ENCODE peak calls at places on chromosomes 4 and X, in seven cellular contexts. One of them, this sample, is unnamed.

GRCh38 chrX:19698125-19698524 is 182.8 kb upstream of the MAP3K15 start:
- DNase-seq in upper lobe of right lung: no peak
- DNase-seq in CD4-positive, alpha-beta T cell: no peak
- DNase-seq in keratinocyte: no peak
- DNase-seq in H9: no peak
- DNase-seq in neural progenitor cell: no peak
- DNase-seq in HCT116: no peak
- DNase-seq in this sample: no peak

GRCh38 chr4:10173754-10174749 is 57.5 kb upstream of the WDR1 start:
- DNase-seq in H9: no peak
- DNase-seq in keratinocyte: no peak
- DNase-seq in upper lobe of right lung: peak; percentile 73
- DNase-seq in CD4-positive, alpha-beta T cell: no peak
- DNase-seq in neural progenitor cell: no peak
- DNase-seq in HCT116: no peak
- DNase-seq in this sample: no peak

GRCh38 chrX:41518841-41519220 is 71.7 kb downstream of the NYX start:
- DNase-seq in CD4-positive, alpha-beta T cell: no peak
- DNase-seq in keratinocyte: no peak
- DNase-seq in H9: no peak
- DNase-seq in HCT116: no peak
- DNase-seq in upper lobe of right lung: no peak
- DNase-seq in neural progenitor cell: no peak
- DNase-seq in this sample: no peak

GRCh38 chr4:76546282-76547166 is 111.5 kb downstream of the SHROOM3 start:
- DNase-seq in upper lobe of right lung: no peak
- DNase-seq in neural progenitor cell: no peak
- DNase-seq in keratinocyte: no peak
- DNase-seq in CD4-positive, alpha-beta T cell: no peak
- DNase-seq in H9: no peak
- DNase-seq in HCT116: no peak
- DNase-seq in this sample: no peak

GRCh38 chr4:103994059-103994458 is 274.3 kb upstream of the TACR3 start:
- DNase-seq in upper lobe of right lung: no peak
- DNase-seq in neural progenitor cell: peak; percentile 22
- DNase-seq in keratinocyte: no peak
- DNase-seq in CD4-positive, alpha-beta T cell: no peak
- DNase-seq in HCT116: peak; percentile 55
- DNase-seq in H9: no peak
- DNase-seq in this sample: no peak

GRCh38 chr4:11729548-11729947 is 300.9 kb upstream of the HS3ST1 start:
- DNase-seq in keratinocyte: no peak
- DNase-seq in upper lobe of right lung: no peak
- DNase-seq in HCT116: no peak
- DNase-seq in H9: no peak
- DNase-seq in neural progenitor cell: no peak
- DNase-seq in CD4-positive, alpha-beta T cell: no peak
- DNase-seq in this sample: no peak

GRCh38 chr4:147122697-147123472 is 177.2 kb upstream of the TTC29 start:
- DNase-seq in upper lobe of right lung: no peak
- DNase-seq in H9: no peak
- DNase-seq in HCT116: no peak
- DNase-seq in keratinocyte: no peak
- DNase-seq in neural progenitor cell: no peak
- DNase-seq in CD4-positive, alpha-beta T cell: no peak
- DNase-seq in this sample: no peak

GRCh38 chrX:154059231-154059630 is 38.3 kb downstream of the MECP2 start:
- DNase-seq in upper lobe of right lung: no peak
- DNase-seq in CD4-positive, alpha-beta T cell: no peak
- DNase-seq in HCT116: no peak
- DNase-seq in keratinocyte: no peak
- DNase-seq in H9: no peak
- DNase-seq in neural progenitor cell: no peak
- DNase-seq in this sample: no peak

GRCh38 chr4:90215286-90215685 is 88.1 kb downstream of the CCSER1 start:
- DNase-seq in H9: no peak
- DNase-seq in CD4-positive, alpha-beta T cell: no peak
- DNase-seq in neural progenitor cell: no peak
- DNase-seq in upper lobe of right lung: no peak
- DNase-seq in HCT116: no peak
- DNase-seq in keratinocyte: no peak
- DNase-seq in this sample: no peak

GRCh38 chrX:18582910-18583493 is 88.9 kb downstream of the RS1 start:
- DNase-seq in upper lobe of right lung: no peak
- DNase-seq in neural progenitor cell: no peak
- DNase-seq in keratinocyte: no peak
- DNase-seq in H9: no peak
- DNase-seq in CD4-positive, alpha-beta T cell: no peak
- DNase-seq in HCT116: no peak
- DNase-seq in this sample: no peak

GRCh38 chr4:152089564-152089963 is 328.8 kb upstream of the GATB start:
- DNase-seq in keratinocyte: no peak
- DNase-seq in neural progenitor cell: no peak
- DNase-seq in HCT116: no peak
- DNase-seq in H9: no peak
- DNase-seq in upper lobe of right lung: no peak
- DNase-seq in CD4-positive, alpha-beta T cell: no peak
- DNase-seq in this sample: no peak

GRCh38 chr4:183249854-183250253 is 70.2 kb downstream of the CLDN22 start:
- DNase-seq in HCT116: no peak
- DNase-seq in H9: no peak
- DNase-seq in CD4-positive, alpha-beta T cell: no peak
- DNase-seq in neural progenitor cell: peak; percentile 52
- DNase-seq in keratinocyte: no peak
- DNase-seq in upper lobe of right lung: no peak
- DNase-seq in this sample: no peak

GRCh38 chrX:123731258-123731986 is 1.4 kb downstream of the THOC2 start:
- DNase-seq in neural progenitor cell: peak; percentile 37
- DNase-seq in H9: no peak
- DNase-seq in keratinocyte: no peak
- DNase-seq in CD4-positive, alpha-beta T cell: no peak
- DNase-seq in HCT116: no peak
- DNase-seq in upper lobe of right lung: peak; percentile 66
- DNase-seq in this sample: no peak

GRCh38 chr4:39698424-39699009 is 581 bp downstream of the UBE2K start:
- DNase-seq in H9: peak; percentile 61
- DNase-seq in keratinocyte: no peak
- DNase-seq in neural progenitor cell: peak; percentile 77
- DNase-seq in upper lobe of right lung: peak; percentile 76
- DNase-seq in HCT116: no peak
- DNase-seq in CD4-positive, alpha-beta T cell: peak; percentile 32
- DNase-seq in this sample: peak; percentile 80

GRCh38 chr4:33825685-33826084 is 2418.6 kb downstream of the ARAP2 start:
- DNase-seq in keratinocyte: no peak
- DNase-seq in neural progenitor cell: no peak
- DNase-seq in CD4-positive, alpha-beta T cell: no peak
- DNase-seq in HCT116: no peak
- DNase-seq in H9: no peak
- DNase-seq in upper lobe of right lung: no peak
- DNase-seq in this sample: no peak

GRCh38 chrX:25275159-25275558 is 259.4 kb upstream of the ARX start:
- DNase-seq in neural progenitor cell: no peak
- DNase-seq in H9: no peak
- DNase-seq in keratinocyte: no peak
- DNase-seq in HCT116: no peak
- DNase-seq in upper lobe of right lung: no peak
- DNase-seq in CD4-positive, alpha-beta T cell: no peak
- DNase-seq in this sample: no peak

GRCh38 chr4:70544279-70544870 is 26.0 kb downstream of the AMTN start:
- DNase-seq in HCT116: peak; percentile 31
- DNase-seq in CD4-positive, alpha-beta T cell: no peak
- DNase-seq in neural progenitor cell: peak; percentile 52
- DNase-seq in upper lobe of right lung: no peak
- DNase-seq in H9: no peak
- DNase-seq in keratinocyte: no peak
- DNase-seq in this sample: no peak

GRCh38 chrX:118353081-118353850 is 7.4 kb downstream of the WDR44 start:
- DNase-seq in HCT116: no peak
- DNase-seq in keratinocyte: no peak
- DNase-seq in neural progenitor cell: no peak
- DNase-seq in H9: no peak
- DNase-seq in CD4-positive, alpha-beta T cell: no peak
- DNase-seq in upper lobe of right lung: no peak
- DNase-seq in this sample: no peak

GRCh38 chr4:86306816-86307215 is 53.0 kb downstream of the MAPK10 start:
- DNase-seq in neural progenitor cell: no peak
- DNase-seq in CD4-positive, alpha-beta T cell: no peak
- DNase-seq in upper lobe of right lung: no peak
- DNase-seq in HCT116: no peak
- DNase-seq in H9: no peak
- DNase-seq in keratinocyte: no peak
- DNase-seq in this sample: no peak

GRCh38 chr4:762211-763190 is 56.9 kb downstream of the PCGF3 start:
- DNase-seq in CD4-positive, alpha-beta T cell: no peak
- DNase-seq in upper lobe of right lung: no peak
- DNase-seq in H9: no peak
- DNase-seq in HCT116: no peak
- DNase-seq in keratinocyte: no peak
- DNase-seq in neural progenitor cell: no peak
- DNase-seq in this sample: no peak

GRCh38 chr4:149901128-149901527 is 85.5 kb upstream of the IQCM start:
- DNase-seq in keratinocyte: no peak
- DNase-seq in HCT116: no peak
- DNase-seq in neural progenitor cell: no peak
- DNase-seq in H9: no peak
- DNase-seq in upper lobe of right lung: no peak
- DNase-seq in CD4-positive, alpha-beta T cell: no peak
- DNase-seq in this sample: no peak

GRCh38 chr4:149896428-149896827 is 80.8 kb upstream of the IQCM start:
- DNase-seq in H9: no peak
- DNase-seq in keratinocyte: no peak
- DNase-seq in neural progenitor cell: peak; percentile 56
- DNase-seq in CD4-positive, alpha-beta T cell: no peak
- DNase-seq in upper lobe of right lung: no peak
- DNase-seq in HCT116: peak; percentile 13
- DNase-seq in this sample: no peak

DNA sequence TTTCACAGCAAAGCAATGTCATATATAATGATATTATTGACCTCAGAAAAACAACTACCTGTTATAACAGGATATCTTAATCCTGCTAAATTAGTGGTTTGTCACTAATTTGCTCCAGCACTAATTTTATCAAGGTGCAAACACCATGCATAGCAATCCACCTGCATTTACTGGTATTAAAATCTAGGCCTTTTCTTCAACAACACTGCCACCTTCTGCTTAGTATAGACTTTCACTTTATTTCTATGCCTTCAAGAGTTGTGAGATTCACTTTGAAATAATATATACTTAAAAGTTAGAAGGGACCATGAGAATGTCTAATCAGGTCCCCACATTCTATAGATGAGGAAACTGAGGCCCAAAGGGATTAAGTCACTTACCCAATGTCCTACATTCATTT is 82.1 kb upstream of the IQCM start:
- DNase-seq in upper lobe of right lung: no peak
- DNase-seq in HCT116: peak; percentile 22
- DNase-seq in keratinocyte: no peak
- DNase-seq in H9: no peak
- DNase-seq in neural progenitor cell: peak; percentile 16
- DNase-seq in CD4-positive, alpha-beta T cell: no peak
- DNase-seq in this sample: no peak
- TF ChIP-seq CTCF in upper lobe of right lung: peak; percentile 22
- TF ChIP-seq CTCF in HCT116: peak; percentile 58
- TF ChIP-seq CTCF in keratinocyte: peak; percentile 29
- TF ChIP-seq CTCF in H9: peak; percentile 71
- TF ChIP-seq CTCF in neural progenitor cell: peak; percentile 62
- TF ChIP-seq CTCF in CD4-positive, alpha-beta T cell: no peak
- TF ChIP-seq CTCF in this sample: no peak

GRCh38 chr4:115437739-115438138 is 324.3 kb upstream of the NDST4 start:
- DNase-seq in HCT116: no peak
- DNase-seq in neural progenitor cell: no peak
- DNase-seq in H9: no peak
- DNase-seq in CD4-positive, alpha-beta T cell: no peak
- DNase-seq in keratinocyte: no peak
- DNase-seq in upper lobe of right lung: no peak
- DNase-seq in this sample: no peak

GRCh38 chr4:115433501-115433900 is 320.1 kb upstream of the NDST4 start:
- DNase-seq in HCT116: no peak
- DNase-seq in neural progenitor cell: no peak
- DNase-seq in CD4-positive, alpha-beta T cell: no peak
- DNase-seq in upper lobe of right lung: no peak
- DNase-seq in H9: no peak
- DNase-seq in keratinocyte: no peak
- DNase-seq in this sample: no peak
- H3K27ac ChIP-seq in HCT116: no peak overlapping the region
- H3K27ac ChIP-seq in neural progenitor cell: no peak overlapping the region
- H3K27ac ChIP-seq in CD4-positive, alpha-beta T cell: no peak overlapping the region
- H3K27ac ChIP-seq in upper lobe of right lung: no peak overlapping the region
- H3K27ac ChIP-seq in H9: no peak overlapping the region
- H3K27ac ChIP-seq in keratinocyte: no peak overlapping the region
- H3K27ac ChIP-seq in this sample: no peak overlapping the region

DNA sequence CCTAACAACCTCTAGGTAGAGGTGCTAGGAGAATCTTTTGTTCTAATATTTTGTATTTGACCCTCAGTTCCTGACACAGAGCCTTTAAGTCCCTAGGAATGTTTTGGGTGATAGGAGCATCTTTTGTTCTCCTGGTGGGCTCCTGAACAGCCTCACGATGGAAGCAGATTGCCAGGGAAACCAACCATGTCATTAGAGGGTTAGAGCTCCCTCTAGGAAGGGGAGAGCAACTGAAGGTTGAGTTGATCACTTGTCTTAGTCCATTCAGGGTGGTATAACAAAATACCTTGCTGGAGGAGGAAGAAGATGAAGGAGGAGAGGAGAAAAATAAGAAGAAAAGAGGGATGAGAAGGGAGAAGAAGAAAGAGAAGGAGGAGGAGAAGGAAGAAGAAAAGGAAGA is 9.2 kb downstream of the VCX start:
- DNase-seq in HCT116: no peak
- DNase-seq in keratinocyte: no peak
- DNase-seq in H9: no peak
- DNase-seq in neural progenitor cell: peak; percentile 20
- DNase-seq in CD4-positive, alpha-beta T cell: no peak
- DNase-seq in upper lobe of right lung: no peak
- DNase-seq in this sample: no peak
- TF ChIP-seq CTCF in HCT116: no peak
- TF ChIP-seq CTCF in keratinocyte: peak; percentile 4
- TF ChIP-seq CTCF in H9: peak; percentile 69
- TF ChIP-seq CTCF in neural progenitor cell: peak; percentile 33
- TF ChIP-seq CTCF in CD4-positive, alpha-beta T cell: no peak
- TF ChIP-seq CTCF in upper lobe of right lung: no peak
- TF ChIP-seq CTCF in this sample: no peak

DNA sequence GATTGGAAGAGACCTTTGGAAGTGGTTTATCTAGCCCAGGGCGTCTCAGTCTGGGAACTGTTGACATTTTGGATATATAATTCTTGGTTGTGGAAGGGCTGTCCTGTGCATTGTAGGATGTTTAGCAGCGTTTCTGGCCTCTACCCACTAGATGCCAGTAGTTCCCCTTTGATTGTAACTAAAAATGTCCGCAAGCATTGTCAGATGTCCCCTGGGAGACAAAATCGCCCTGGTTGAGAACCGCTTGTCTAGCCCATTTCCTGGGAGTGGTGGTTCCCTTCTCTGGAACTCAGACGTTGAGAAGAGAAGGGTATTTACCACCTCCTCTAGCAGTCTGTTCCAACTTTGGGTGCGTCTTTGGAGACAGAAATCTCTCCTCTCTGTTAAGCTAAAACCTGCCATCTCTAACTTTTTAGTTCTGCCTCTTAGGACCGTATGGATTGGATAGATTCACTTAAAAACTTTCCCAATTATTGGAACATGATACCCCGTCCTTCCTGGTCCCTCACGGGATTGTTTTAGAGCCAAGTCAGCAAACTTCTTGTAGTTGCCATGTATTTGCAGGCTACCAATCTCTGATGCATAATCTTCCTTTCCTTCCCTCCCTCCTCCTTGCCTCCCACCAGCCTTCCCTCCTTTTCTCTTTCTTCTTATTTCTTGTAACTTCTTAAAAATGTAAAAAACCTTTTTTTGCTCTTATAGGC is 13.9 kb downstream of the TMEM165 start:
- DNase-seq in neural progenitor cell: peak; percentile 62
- DNase-seq in CD4-positive, alpha-beta T cell: no peak
- DNase-seq in H9: peak; percentile 31
- DNase-seq in HCT116: no peak
- DNase-seq in keratinocyte: no peak
- DNase-seq in upper lobe of right lung: no peak
- DNase-seq in this sample: no peak
- H3K27ac ChIP-seq in neural progenitor cell: no peak overlapping the region
- H3K27ac ChIP-seq in CD4-positive, alpha-beta T cell: no peak overlapping the region
- H3K27ac ChIP-seq in H9: no peak overlapping the region
- H3K27ac ChIP-seq in HCT116: no peak overlapping the region
- H3K27ac ChIP-seq in keratinocyte: no peak overlapping the region
- H3K27ac ChIP-seq in upper lobe of right lung: no peak overlapping the region
- H3K27ac ChIP-seq in this sample: peak overlapping the region; percentile 60

This sample was measured in coronary artery.